ENCODE peak calls at places on chromosomes 13 and 19, in ten cellular contexts. Z is heart right ventricle, E is thoracic aorta, U is fibroblast of lung, V is left ventricle myocardium inferior, P is tibial nerve, N is dorsolateral prefrontal cortex, S is transverse colon, Y is mammary epithelial cell, C is IMR-90. L is an unnamed sample.

GRCh38 chr19:42091300-42092266 is 15.6 kb downstream of the ZNF574 start:
- DNase-seq in P (no peak), N (no peak), E (no peak), Z (no peak), U (peak), C (peak), S (peak), V (no peak), Y (peak), L (peak)

GRCh38 chr19:50632151-50632835 is 7.4 kb downstream of the SYT3 start:
- DNase-seq in U (no peak), Z (no peak), S (no peak), N (no peak), V (no peak), E (no peak), C (no peak), Y (no peak), P (no peak), L (no peak)

GRCh38 chr13:74040200-74040599 is 94.0 kb downstream of the KLF12 start:
- DNase-seq in P (peak), V (peak), S (peak), Z (peak), U (peak), N (no peak), Y (no peak), E (no peak), C (peak), L (peak)

GRCh38 chr19:41353466-41354342 is at the start of gene TGFB1:
- DNase-seq in U (peak), C (peak), Y (peak), S (peak), N (peak), P (peak), Z (peak), V (peak), E (peak), L (peak)

GRCh38 chr19:15239337-15239949 is 7.2 kb upstream of the EPHX3 start:
- DNase-seq in V (no peak), E (no peak), P (no peak), Z (no peak), C (no peak), Y (no peak), N (no peak), S (no peak), U (no peak), L (no peak)

GRCh38 chr13:67416047-67416925 is 186.2 kb upstream of the PCDH9 start:
- DNase-seq in S (no peak), Y (peak), E (no peak), P (no peak), V (no peak), Z (no peak), C (peak), N (no peak), U (peak), L (peak)

GRCh38 chr19:7887408-7888144 is 734 bp upstream of the LRRC8E start:
- DNase-seq in Z (no peak), P (no peak), C (no peak), E (no peak), S (peak), N (no peak), V (no peak), Y (no peak), U (no peak), L (no peak)

GRCh38 chr13:86282450-86282849 is 483.2 kb upstream of the SLITRK6 start:
- DNase-seq in E (no peak), Y (no peak), P (no peak), N (no peak), Z (no peak), V (no peak), S (no peak), U (peak), C (no peak), L (no peak)

GRCh38 chr19:52690395-52691214 is 44.2 kb downstream of the ZNF611 start:
- DNase-seq in E (peak), S (peak), N (peak), Z (peak), P (peak), V (peak), U (peak), Y (peak), C (peak), L (peak)

GRCh38 chr19:47306303-47306702 is 3.4 kb upstream of the C5AR1 start:
- DNase-seq in U (no peak), P (no peak), V (no peak), E (no peak), N (no peak), Z (no peak), Y (no peak), S (no peak), C (no peak), L (no peak)
- TF ChIP-seq CTCF in U (no peak), P (no peak), V (no peak), E (no peak), N (no peak), Z (no peak), Y (no peak), S (no peak), C (no peak), L (no peak)

GRCh38 chr19:3058821-3059314 is 3.4 kb downstream of the TLE5 start:
- DNase-seq in P (no peak), V (no peak), Z (no peak), N (no peak), S (no peak), E (no peak), Y (no peak), U (no peak), C (no peak), L (no peak)

GRCh38 chr19:3056454-3057016 is 5.8 kb downstream of the TLE5 start:
- DNase-seq in E (no peak), S (no peak), U (no peak), Y (no peak), P (no peak), C (no peak), N (no peak), Z (no peak), V (no peak), L (no peak)

GRCh38 chr19:3055741-3056453 is 6.4 kb downstream of the TLE5 start:
- DNase-seq in N (no peak), U (no peak), E (no peak), S (peak), V (no peak), Z (no peak), P (no peak), C (no peak), Y (peak), L (no peak)

GRCh38 chr19:3058009-3058820 is 4.1 kb downstream of the TLE5 start:
- DNase-seq in U (no peak), N (no peak), S (no peak), Z (no peak), E (no peak), V (no peak), P (no peak), Y (no peak), C (no peak), L (peak)

GRCh38 chr19:3057275-3057714 is 5.0 kb downstream of the TLE5 start:
- DNase-seq in E (peak), U (peak), C (no peak), Z (peak), Y (peak), S (peak), V (peak), N (peak), P (peak), L (peak)
- H3K4me3 ChIP-seq in E (peak), U (peak), C (no peak), Z (peak), Y (no peak), S (no peak), V (peak), N (no peak), P (no peak), L (no peak)

DNA sequence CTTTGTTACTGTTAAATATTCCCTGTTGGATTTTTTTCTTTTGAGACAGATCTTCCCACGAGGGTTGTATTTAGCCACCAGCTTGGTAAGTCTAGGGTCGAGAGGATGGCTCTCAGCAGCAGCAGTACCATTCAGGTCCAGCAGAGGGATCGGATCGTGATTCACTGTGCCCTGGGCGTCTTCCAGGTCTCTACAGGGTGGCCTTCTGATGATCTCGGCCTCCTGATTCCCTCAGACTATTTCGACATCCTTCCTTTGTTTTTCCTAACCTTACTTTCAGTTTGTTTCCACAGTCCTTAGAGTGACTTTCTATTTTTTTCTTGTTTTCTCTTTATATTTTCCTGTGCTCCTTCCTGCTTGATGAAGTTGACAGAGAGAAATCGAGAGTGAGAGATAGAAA is 1436.9 kb downstream of the UQCRFS1 start:
- DNase-seq in N (no peak), U (peak), S (no peak), C (peak), E (no peak), V (no peak), Y (peak), P (no peak), Z (no peak), L (peak)
- TF ChIP-seq CTCF in N (no peak), U (peak), S (no peak), C (no peak), E (no peak), V (peak), Y (peak), P (no peak), Z (no peak), L (no peak)

DNA sequence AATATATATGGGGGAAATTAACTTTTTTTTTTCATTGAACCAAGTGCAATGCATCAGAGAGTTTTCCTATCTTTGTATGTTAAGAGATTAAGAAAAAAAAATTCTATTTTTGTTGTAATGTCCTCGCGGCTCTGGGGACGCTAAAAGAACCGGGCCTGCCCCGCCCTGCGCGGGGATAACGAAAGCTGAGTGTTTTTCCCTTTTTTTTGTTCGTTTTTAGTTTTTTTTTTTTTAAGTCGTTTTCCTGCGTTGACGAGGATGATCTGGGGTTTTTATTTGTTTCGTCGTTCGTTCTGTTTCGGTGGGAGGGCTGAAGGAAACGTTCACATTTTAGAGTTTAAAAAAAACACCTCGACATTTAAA is 5.7 kb downstream of the LYL1 start:
- DNase-seq in E (no peak), S (no peak), V (no peak), Y (no peak), P (no peak), Z (peak), U (no peak), N (no peak), C (no peak), L (no peak)
- H3K4me3 ChIP-seq in E (peak), S (no peak), V (peak), Y (no peak), P (no peak), Z (peak), U (no peak), N (no peak), C (no peak), L (no peak)

DNA sequence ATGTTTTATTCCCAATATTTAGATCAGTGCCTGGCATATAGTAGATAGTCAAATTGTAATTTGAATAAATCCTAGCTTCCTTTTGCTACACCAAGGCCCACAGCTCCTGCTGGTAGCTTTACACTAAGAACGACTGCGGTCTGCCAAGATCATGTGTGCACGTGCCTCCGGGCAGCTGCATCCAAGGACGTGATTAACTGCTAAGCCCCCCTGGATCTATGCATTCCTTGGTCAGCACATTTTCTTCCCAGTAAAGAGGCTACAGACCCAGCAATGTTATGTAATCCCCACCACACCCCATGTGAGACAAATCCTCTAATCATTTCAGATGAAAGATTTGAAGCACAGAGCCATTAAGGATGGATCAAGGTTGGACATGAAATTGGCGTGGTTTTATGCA is 65.1 kb upstream of the PEG3 start:
- DNase-seq in Y (no peak), C (no peak), V (no peak), S (no peak), E (no peak), U (no peak), N (no peak), P (no peak), Z (no peak), L (no peak)
- TF ChIP-seq CTCF in Y (no peak), C (no peak), V (no peak), S (no peak), E (no peak), U (no peak), N (no peak), P (no peak), Z (no peak), L (no peak)

DNA sequence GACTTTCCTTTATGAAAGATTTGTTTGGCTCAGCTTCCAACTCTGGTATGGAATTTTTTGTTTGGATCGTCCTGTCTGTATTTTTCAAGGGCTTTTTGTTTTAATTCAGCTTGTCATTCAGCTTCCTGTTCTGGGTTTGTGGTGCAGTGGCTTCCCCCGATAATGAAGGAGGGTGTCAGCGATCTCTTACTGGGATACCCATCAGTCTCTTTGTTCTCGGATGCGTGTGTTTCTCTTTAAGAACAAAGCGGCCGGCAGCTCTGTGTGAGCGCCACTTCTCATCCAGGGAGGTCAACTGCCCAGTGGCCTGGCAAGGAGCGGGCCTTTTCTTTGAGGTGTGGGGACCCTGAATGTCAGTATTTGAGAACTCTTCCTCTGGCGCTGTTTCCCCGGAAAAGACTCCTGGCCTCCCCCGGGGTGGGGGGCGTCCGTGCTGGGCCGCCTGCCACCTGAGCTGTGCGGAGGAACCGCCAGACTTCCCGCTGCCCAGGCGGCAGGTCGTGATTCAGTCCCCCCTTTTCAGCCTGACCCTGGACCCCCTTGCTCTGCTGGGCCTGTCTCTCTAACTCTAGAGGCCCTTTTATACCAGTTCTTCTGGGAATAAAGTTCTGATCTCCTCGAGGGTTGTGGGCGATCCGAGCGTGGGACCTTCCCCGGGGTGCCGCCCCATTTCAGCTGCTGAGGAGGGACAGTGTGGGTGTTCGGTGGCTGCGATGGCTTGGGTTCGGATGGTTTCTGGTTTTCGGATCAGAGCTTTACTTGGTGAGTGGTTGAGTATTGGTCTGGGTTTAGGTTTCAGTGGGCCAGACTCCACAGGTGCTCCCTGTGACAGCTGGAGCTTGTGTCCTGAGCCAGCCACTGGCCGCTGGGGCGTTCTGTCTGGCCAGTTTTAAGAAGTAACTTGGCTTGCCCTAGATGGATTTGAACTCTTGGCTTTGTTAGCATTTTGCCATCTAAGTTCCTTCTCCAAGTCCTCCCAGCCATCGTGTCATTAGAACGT is 3.4 kb downstream of the SF3A2 start:
- DNase-seq in Y (no peak), S (no peak), N (no peak), E (no peak), P (no peak), C (peak), U (peak), Z (no peak), V (no peak), L (peak)
- H3K4me3 ChIP-seq in Y (peak), S (peak), N (peak), E (peak), P (peak), C (peak), U (peak), Z (peak), V (peak), L (no peak)

GRCh38 chr13:98254541-98254940 is 77.5 kb upstream of the RNF113B start:
- DNase-seq in U (peak), N (no peak), Y (no peak), V (no peak), S (no peak), E (no peak), P (no peak), Z (no peak), C (peak), L (no peak)

GRCh38 chr13:98252931-98253470 is 75.9 kb upstream of the RNF113B start:
- DNase-seq in U (peak), P (no peak), Z (no peak), C (peak), N (no peak), V (no peak), S (no peak), Y (no peak), E (no peak), L (peak)

GRCh38 chr13:98258226-98258625 is 81.2 kb upstream of the RNF113B start:
- DNase-seq in Z (no peak), E (no peak), V (no peak), C (no peak), S (no peak), N (no peak), U (no peak), P (no peak), Y (no peak), L (no peak)

GRCh38 chr13:98251708-98252107 is 74.6 kb upstream of the RNF113B start:
- DNase-seq in C (no peak), Y (no peak), E (no peak), N (no peak), V (no peak), P (no peak), Z (no peak), U (no peak), S (no peak), L (no peak)

DNA sequence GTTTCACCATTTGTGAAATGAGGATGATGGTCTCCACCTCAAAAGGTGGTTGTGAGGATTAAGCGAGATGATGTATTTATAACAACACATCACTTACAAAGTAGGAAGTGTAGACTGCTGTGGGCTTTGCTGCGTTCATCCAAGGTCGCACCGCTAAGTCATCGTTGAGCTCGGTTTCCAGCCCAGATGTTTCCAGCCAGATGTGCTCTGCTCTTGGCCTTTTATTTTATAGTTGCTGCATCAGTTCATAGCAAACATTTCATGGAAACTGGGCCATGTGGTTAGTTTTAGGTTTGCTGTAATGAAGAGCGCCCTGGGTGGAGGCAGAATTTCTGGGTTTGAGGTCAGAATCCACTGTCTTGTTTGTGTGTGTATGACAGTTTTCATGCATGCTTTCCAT is 76.5 kb upstream of the RNF113B start:
- DNase-seq in S (no peak), Y (no peak), U (peak), E (no peak), C (no peak), Z (no peak), N (no peak), P (no peak), V (no peak), L (no peak)
- TF ChIP-seq CTCF in S (no peak), Y (no peak), U (no peak), E (no peak), C (no peak), Z (no peak), N (no peak), P (no peak), V (no peak), L (no peak)

GRCh38 chr13:46405457-46405856 is 18.4 kb upstream of the RUBCNL start:
- DNase-seq in Y (no peak), E (no peak), V (no peak), Z (no peak), P (no peak), S (no peak), N (no peak), C (no peak), U (no peak), L (no peak)

GRCh38 chr13:46401432-46401831 is 14.4 kb upstream of the RUBCNL start:
- DNase-seq in P (no peak), C (no peak), Y (no peak), Z (no peak), E (no peak), U (no peak), N (no peak), S (no peak), V (no peak), L (no peak)

GRCh38 chr13:46403851-46404731 is 17.0 kb upstream of the RUBCNL start:
- DNase-seq in C (no peak), P (no peak), E (no peak), V (no peak), S (no peak), U (no peak), Y (no peak), N (no peak), Z (no peak), L (peak)

GRCh38 chr13:46404732-46405097 is 17.7 kb upstream of the RUBCNL start:
- DNase-seq in C (no peak), V (no peak), P (no peak), U (no peak), N (no peak), Y (no peak), Z (no peak), S (no peak), E (no peak), L (no peak)

DNA sequence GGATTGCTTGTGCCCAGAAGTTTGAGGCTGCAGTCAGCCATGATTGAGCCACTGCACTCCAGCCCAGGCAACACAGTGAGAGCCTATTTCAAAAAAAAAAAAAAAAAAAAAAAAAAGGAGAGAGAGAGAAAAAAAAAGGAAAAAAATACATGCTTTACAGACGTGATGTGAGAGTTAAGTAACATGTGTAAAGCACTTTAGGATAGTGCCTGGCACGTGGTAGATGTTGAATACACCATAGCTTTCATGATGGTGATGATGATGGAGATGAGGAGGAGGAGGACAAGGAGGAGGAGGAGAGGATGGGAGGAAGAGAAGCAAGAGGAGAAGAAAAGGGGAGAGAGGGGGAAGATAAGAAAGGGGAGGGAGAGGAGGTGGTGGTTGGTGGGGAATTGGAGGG is 15.1 kb upstream of the RUBCNL start:
- DNase-seq in Z (no peak), Y (no peak), C (no peak), U (no peak), V (no peak), S (no peak), N (no peak), P (no peak), E (no peak), L (no peak)
- H3K4me3 ChIP-seq in Z (no peak), Y (no peak), C (no peak), U (no peak), V (no peak), S (no peak), N (no peak), P (no peak), E (no peak), L (no peak)

GRCh38 chr13:22130254-22130653 is 459.4 kb downstream of the FGF9 start:
- DNase-seq in V (no peak), N (no peak), U (no peak), P (no peak), Y (no peak), C (no peak), Z (no peak), S (no peak), E (no peak), L (no peak)
- TF ChIP-seq CTCF in V (no peak), N (no peak), U (no peak), P (no peak), Y (no peak), C (no peak), Z (no peak), S (no peak), E (no peak), L (no peak)